ENCODE peak calls at places on chromosome 21, in eight cellular contexts. One of them, this sample, is unnamed.

GRCh38 chr21:35150562-35151226 is 101.6 kb upstream of the RUNX1 start:
- DNase-seq in lung: no peak
- DNase-seq in cardiac muscle cell: no peak
- DNase-seq in prostate gland: no peak
- DNase-seq in Peyer's patch: no peak
- DNase-seq in HCT116: no peak
- DNase-seq in PC-3: peak; percentile 63
- DNase-seq in fibroblast of lung: peak; percentile 86
- DNase-seq in this sample: no peak

GRCh38 chr21:32312976-32313375 is 14.3 kb downstream of the MRAP start:
- DNase-seq in prostate gland: no peak
- DNase-seq in Peyer's patch: no peak
- DNase-seq in lung: no peak
- DNase-seq in cardiac muscle cell: no peak
- DNase-seq in fibroblast of lung: no peak
- DNase-seq in PC-3: no peak
- DNase-seq in HCT116: no peak
- DNase-seq in this sample: no peak

GRCh38 chr21:21183092-21183491 is 184.9 kb downstream of the NCAM2 start:
- DNase-seq in prostate gland: no peak
- DNase-seq in HCT116: no peak
- DNase-seq in PC-3: no peak
- DNase-seq in lung: no peak
- DNase-seq in fibroblast of lung: peak; percentile 25
- DNase-seq in Peyer's patch: no peak
- DNase-seq in cardiac muscle cell: no peak
- DNase-seq in this sample: no peak

GRCh38 chr21:35102488-35103407 is 53.6 kb upstream of the RUNX1 start:
- DNase-seq in fibroblast of lung: no peak
- DNase-seq in lung: peak; percentile 40
- DNase-seq in PC-3: no peak
- DNase-seq in prostate gland: no peak
- DNase-seq in Peyer's patch: no peak
- DNase-seq in cardiac muscle cell: no peak
- DNase-seq in HCT116: no peak
- DNase-seq in this sample: peak; percentile 62

GRCh38 chr21:17370750-17371325 is 142.0 kb upstream of the CXADR start:
- DNase-seq in fibroblast of lung: peak; percentile 9
- DNase-seq in prostate gland: no peak
- DNase-seq in Peyer's patch: no peak
- DNase-seq in lung: no peak
- DNase-seq in cardiac muscle cell: no peak
- DNase-seq in HCT116: no peak
- DNase-seq in PC-3: no peak
- DNase-seq in this sample: no peak

GRCh38 chr21:43297411-43297981 is 128.7 kb downstream of the CRYAA start:
- DNase-seq in Peyer's patch: no peak
- DNase-seq in PC-3: no peak
- DNase-seq in lung: no peak
- DNase-seq in fibroblast of lung: no peak
- DNase-seq in cardiac muscle cell: no peak
- DNase-seq in HCT116: no peak
- DNase-seq in prostate gland: no peak
- DNase-seq in this sample: no peak

GRCh38 chr21:15029077-15029476 is 35.7 kb downstream of the NRIP1 start:
- DNase-seq in prostate gland: no peak
- DNase-seq in Peyer's patch: no peak
- DNase-seq in HCT116: no peak
- DNase-seq in PC-3: no peak
- DNase-seq in cardiac muscle cell: no peak
- DNase-seq in fibroblast of lung: peak; percentile 27
- DNase-seq in lung: no peak
- DNase-seq in this sample: no peak

GRCh38 chr21:24955275-24955961 is 651.9 kb downstream of the MRPL39 start:
- DNase-seq in cardiac muscle cell: no peak
- DNase-seq in HCT116: no peak
- DNase-seq in lung: no peak
- DNase-seq in fibroblast of lung: no peak
- DNase-seq in prostate gland: no peak
- DNase-seq in PC-3: no peak
- DNase-seq in Peyer's patch: no peak
- DNase-seq in this sample: no peak

GRCh38 chr21:15539376-15539775 is 190.4 kb upstream of the USP25 start:
- DNase-seq in prostate gland: no peak
- DNase-seq in PC-3: peak; percentile 6
- DNase-seq in HCT116: no peak
- DNase-seq in fibroblast of lung: no peak
- DNase-seq in cardiac muscle cell: no peak
- DNase-seq in lung: no peak
- DNase-seq in Peyer's patch: no peak
- DNase-seq in this sample: no peak

GRCh38 chr21:18070392-18070791 is 174.2 kb upstream of the CHODL start:
- DNase-seq in HCT116: no peak
- DNase-seq in lung: no peak
- DNase-seq in Peyer's patch: no peak
- DNase-seq in cardiac muscle cell: no peak
- DNase-seq in prostate gland: no peak
- DNase-seq in fibroblast of lung: no peak
- DNase-seq in PC-3: no peak
- DNase-seq in this sample: no peak

GRCh38 chr21:45989355-45990048 is 7.9 kb downstream of the COL6A1 start:
- DNase-seq in prostate gland: no peak
- DNase-seq in fibroblast of lung: no peak
- DNase-seq in Peyer's patch: peak; percentile 43
- DNase-seq in PC-3: no peak
- DNase-seq in cardiac muscle cell: no peak
- DNase-seq in lung: no peak
- DNase-seq in HCT116: no peak
- DNase-seq in this sample: peak; percentile 52

GRCh38 chr21:33289199-33289819 is 23.1 kb downstream of the IL10RB start:
- DNase-seq in HCT116: no peak
- DNase-seq in PC-3: no peak
- DNase-seq in cardiac muscle cell: no peak
- DNase-seq in Peyer's patch: no peak
- DNase-seq in lung: no peak
- DNase-seq in prostate gland: no peak
- DNase-seq in fibroblast of lung: peak; percentile 91
- DNase-seq in this sample: no peak

DNA sequence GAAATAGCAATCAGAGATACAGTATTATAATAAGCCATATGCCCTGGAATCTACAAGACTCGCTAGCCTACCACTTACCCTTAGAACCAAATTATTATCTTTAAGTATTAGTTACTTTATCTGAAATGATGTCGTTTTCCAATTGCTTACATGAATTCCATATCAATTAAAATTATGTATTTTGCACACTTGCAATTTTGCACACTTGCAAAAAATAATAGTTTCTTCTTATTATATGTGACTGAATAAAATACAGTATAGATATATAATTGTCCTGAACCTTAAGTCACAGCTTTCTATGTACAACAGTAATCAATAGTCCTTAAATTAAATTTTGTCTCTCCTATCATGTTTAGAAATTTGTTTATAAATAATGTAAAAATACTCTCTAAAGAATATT is 2095.1 kb downstream of the NCAM2 start:
- DNase-seq in cardiac muscle cell: no peak
- DNase-seq in lung: no peak
- DNase-seq in PC-3: no peak
- DNase-seq in fibroblast of lung: no peak
- DNase-seq in prostate gland: no peak
- DNase-seq in HCT116: no peak
- DNase-seq in Peyer's patch: no peak
- DNase-seq in this sample: no peak
- H3K9me3 ChIP-seq in cardiac muscle cell: no peaks in the 10 kb centered on the region
- H3K9me3 ChIP-seq in lung: no peaks in the 10 kb centered on the region
- H3K9me3 ChIP-seq in PC-3: peaks cover 41% of the 10 kb centered on the region
- H3K9me3 ChIP-seq in fibroblast of lung: no peaks in the 10 kb centered on the region
- H3K9me3 ChIP-seq in prostate gland: no peaks in the 10 kb centered on the region
- H3K9me3 ChIP-seq in HCT116: peaks cover 11% of the 10 kb centered on the region
- H3K9me3 ChIP-seq in Peyer's patch: peaks cover 6% of the 10 kb centered on the region
- H3K9me3 ChIP-seq in this sample: no peaks in the 10 kb centered on the region

GRCh38 chr21:26148071-26148470 is 22.5 kb downstream of the APP start:
- DNase-seq in cardiac muscle cell: peak; percentile 74
- DNase-seq in HCT116: no peak
- DNase-seq in lung: no peak
- DNase-seq in PC-3: no peak
- DNase-seq in prostate gland: no peak
- DNase-seq in fibroblast of lung: no peak
- DNase-seq in Peyer's patch: no peak
- DNase-seq in this sample: no peak

GRCh38 chr21:26148834-26149354 is 21.7 kb downstream of the APP start:
- DNase-seq in PC-3: peak; percentile 27
- DNase-seq in lung: no peak
- DNase-seq in HCT116: no peak
- DNase-seq in cardiac muscle cell: no peak
- DNase-seq in fibroblast of lung: peak; percentile 58
- DNase-seq in Peyer's patch: no peak
- DNase-seq in prostate gland: no peak
- DNase-seq in this sample: no peak

GRCh38 chr21:26157842-26158241 is 12.7 kb downstream of the APP start:
- DNase-seq in HCT116: no peak
- DNase-seq in PC-3: no peak
- DNase-seq in Peyer's patch: no peak
- DNase-seq in lung: no peak
- DNase-seq in prostate gland: no peak
- DNase-seq in cardiac muscle cell: no peak
- DNase-seq in fibroblast of lung: peak; percentile 21
- DNase-seq in this sample: no peak

GRCh38 chr21:26154776-26155175 is 15.8 kb downstream of the APP start:
- DNase-seq in prostate gland: no peak
- DNase-seq in cardiac muscle cell: no peak
- DNase-seq in Peyer's patch: no peak
- DNase-seq in lung: no peak
- DNase-seq in HCT116: no peak
- DNase-seq in PC-3: no peak
- DNase-seq in fibroblast of lung: peak; percentile 38
- DNase-seq in this sample: no peak

DNA sequence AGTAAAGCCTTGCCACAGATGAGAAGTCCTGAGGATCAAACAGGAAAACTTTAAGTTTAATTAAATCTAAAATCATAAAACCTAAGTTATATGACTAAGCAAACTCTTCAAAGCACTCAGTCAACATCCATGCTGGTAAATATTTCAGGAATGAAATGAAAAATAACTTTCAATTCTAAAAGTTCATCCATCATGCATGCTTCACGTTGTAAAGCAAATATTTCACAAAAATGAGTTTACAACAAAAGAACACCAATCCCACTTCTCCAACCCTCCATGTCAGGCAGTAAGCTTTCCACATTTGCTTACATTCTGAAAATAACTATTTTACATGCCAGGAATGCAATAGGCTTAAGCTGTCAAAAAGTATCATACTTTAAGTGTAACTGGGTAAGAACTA is 16.8 kb downstream of the APP start:
- DNase-seq in prostate gland: no peak
- DNase-seq in PC-3: no peak
- DNase-seq in HCT116: no peak
- DNase-seq in cardiac muscle cell: no peak
- DNase-seq in fibroblast of lung: peak; percentile 58
- DNase-seq in Peyer's patch: no peak
- DNase-seq in lung: no peak
- DNase-seq in this sample: no peak
- H3K27ac ChIP-seq in prostate gland: no peak overlapping the region
- H3K27ac ChIP-seq in PC-3: no peak overlapping the region
- H3K27ac ChIP-seq in HCT116: peak overlapping the region; percentile 10
- H3K27ac ChIP-seq in cardiac muscle cell: peak overlapping the region; percentile 19
- H3K27ac ChIP-seq in fibroblast of lung: no peak overlapping the region
- H3K27ac ChIP-seq in Peyer's patch: no peak overlapping the region
- H3K27ac ChIP-seq in lung: no peak overlapping the region
- H3K27ac ChIP-seq in this sample: no peak overlapping the region

GRCh38 chr21:44416193-44416592 is 39.1 kb upstream of the LRRC3 start:
- DNase-seq in fibroblast of lung: no peak
- DNase-seq in cardiac muscle cell: no peak
- DNase-seq in HCT116: no peak
- DNase-seq in PC-3: no peak
- DNase-seq in Peyer's patch: no peak
- DNase-seq in lung: no peak
- DNase-seq in prostate gland: no peak
- DNase-seq in this sample: no peak

GRCh38 chr21:44418108-44418875 is 37.0 kb upstream of the LRRC3 start:
- DNase-seq in PC-3: no peak
- DNase-seq in fibroblast of lung: no peak
- DNase-seq in cardiac muscle cell: no peak
- DNase-seq in HCT116: no peak
- DNase-seq in prostate gland: no peak
- DNase-seq in Peyer's patch: peak; percentile 29
- DNase-seq in lung: no peak
- DNase-seq in this sample: no peak

GRCh38 chr21:44420416-44421205 is 34.7 kb upstream of the LRRC3 start:
- DNase-seq in cardiac muscle cell: no peak
- DNase-seq in lung: no peak
- DNase-seq in HCT116: no peak
- DNase-seq in prostate gland: no peak
- DNase-seq in Peyer's patch: peak; percentile 23
- DNase-seq in PC-3: no peak
- DNase-seq in fibroblast of lung: no peak
- DNase-seq in this sample: no peak

GRCh38 chr21:44419679-44420078 is 35.6 kb upstream of the LRRC3 start:
- DNase-seq in Peyer's patch: no peak
- DNase-seq in cardiac muscle cell: no peak
- DNase-seq in lung: no peak
- DNase-seq in PC-3: no peak
- DNase-seq in HCT116: no peak
- DNase-seq in fibroblast of lung: no peak
- DNase-seq in prostate gland: no peak
- DNase-seq in this sample: no peak

DNA sequence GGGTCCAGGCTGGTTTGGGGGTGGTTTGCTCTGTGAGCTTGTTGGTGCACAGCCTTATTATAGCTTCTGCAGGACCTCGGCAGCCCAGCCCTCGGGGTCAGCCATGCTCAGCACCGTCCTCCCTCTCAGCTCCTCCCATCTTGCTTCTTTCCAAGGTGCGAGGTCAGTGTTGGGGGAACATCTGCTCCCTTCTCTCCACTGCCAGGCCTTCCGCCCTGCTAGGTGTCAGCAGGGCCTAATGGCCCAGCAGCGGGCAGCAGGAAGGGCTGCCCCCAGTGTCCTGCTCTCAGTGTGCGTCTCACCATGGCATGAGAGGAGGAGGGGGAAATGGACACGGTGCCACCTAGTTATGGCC is 36.5 kb upstream of the LRRC3 start:
- DNase-seq in cardiac muscle cell: no peak
- DNase-seq in lung: no peak
- DNase-seq in PC-3: no peak
- DNase-seq in fibroblast of lung: no peak
- DNase-seq in Peyer's patch: no peak
- DNase-seq in HCT116: no peak
- DNase-seq in prostate gland: no peak
- DNase-seq in this sample: no peak
- H3K9me3 ChIP-seq in cardiac muscle cell: no peaks in the 10 kb centered on the region
- H3K9me3 ChIP-seq in lung: peaks cover 6% of the 10 kb centered on the region
- H3K9me3 ChIP-seq in PC-3: no peaks in the 10 kb centered on the region
- H3K9me3 ChIP-seq in fibroblast of lung: no peaks in the 10 kb centered on the region
- H3K9me3 ChIP-seq in Peyer's patch: no peaks in the 10 kb centered on the region
- H3K9me3 ChIP-seq in HCT116: no peaks in the 10 kb centered on the region
- H3K9me3 ChIP-seq in prostate gland: no peaks in the 10 kb centered on the region
- H3K9me3 ChIP-seq in this sample: no peaks in the 10 kb centered on the region

GRCh38 chr21:41229527-41230248 is 61.7 kb downstream of the BACE2 start:
- DNase-seq in PC-3: no peak
- DNase-seq in prostate gland: no peak
- DNase-seq in cardiac muscle cell: no peak
- DNase-seq in Peyer's patch: no peak
- DNase-seq in lung: no peak
- DNase-seq in HCT116: no peak
- DNase-seq in fibroblast of lung: no peak
- DNase-seq in this sample: no peak
- H3K27ac ChIP-seq in PC-3: no peak overlapping the region
- H3K27ac ChIP-seq in prostate gland: no peak overlapping the region
- H3K27ac ChIP-seq in cardiac muscle cell: no peak overlapping the region
- H3K27ac ChIP-seq in Peyer's patch: peak overlapping the region; percentile 47
- H3K27ac ChIP-seq in lung: no peak overlapping the region
- H3K27ac ChIP-seq in HCT116: no peak overlapping the region
- H3K27ac ChIP-seq in fibroblast of lung: no peak overlapping the region
- H3K27ac ChIP-seq in this sample: no peak overlapping the region